ENCODE peak calls at places on chromosome 7, in nine cellular contexts. I, E, V, Z, Q, A, D, H and R are unnamed samples.

GRCh38 chr7:71206183-71206582 is 74.2 kb downstream of the GALNT17 start:
- DNase-seq in I (no peak), E (no peak), V (no peak), Z (no peak), Q (no peak), A (no peak), D (no peak), H (no peak), R (no peak)

GRCh38 chr7:25913574-25914224 is 238.3 kb upstream of the NFE2L3 start:
- DNase-seq in I (peak; percentile 32), E (peak; percentile 47), V (no peak), Z (no peak), Q (no peak), A (no peak), D (no peak), H (no peak), R (no peak)

GRCh38 chr7:137970263-137970975 is 31.5 kb downstream of the CREB3L2 start:
- DNase-seq in I (no peak), E (no peak), V (peak; percentile 67), Z (no peak), Q (no peak), A (peak; percentile 84), D (no peak), H (no peak), R (no peak)

GRCh38 chr7:32905175-32905662 is 13.7 kb upstream of the KBTBD2 start:
- DNase-seq in I (no peak), E (no peak), V (peak; percentile 3), Z (peak; percentile 68), Q (peak; percentile 42), A (peak; percentile 86), D (peak; percentile 32), H (peak; percentile 37), R (peak; percentile 38)

GRCh38 chr7:45223078-45223477 is 65.5 kb downstream of the RAMP3 start:
- DNase-seq in I (no peak), E (no peak), V (no peak), Z (no peak), Q (no peak), A (no peak), D (no peak), H (no peak), R (no peak)

GRCh38 chr7:106737202-106737562 is 76.2 kb upstream of the CCDC71L start:
- DNase-seq in I (no peak), E (no peak), V (peak; percentile 55), Z (no peak), Q (no peak), A (peak; percentile 72), D (peak; percentile 26), H (no peak), R (no peak)

GRCh38 chr7:74228951-74229900 is 19.4 kb downstream of the LAT2 start:
- DNase-seq in I (no peak), E (no peak), V (no peak), Z (no peak), Q (no peak), A (no peak), D (no peak), H (no peak), R (no peak)

GRCh38 chr7:134826105-134826504 is 46.7 kb downstream of the CALD1 start:
- DNase-seq in I (no peak), E (no peak), V (peak; percentile 6), Z (no peak), Q (no peak), A (no peak), D (no peak), H (no peak), R (no peak)

GRCh38 chr7:39650676-39651075 is 27.3 kb downstream of the RALA start:
- DNase-seq in I (no peak), E (no peak), V (peak; percentile 2), Z (no peak), Q (no peak), A (peak; percentile 26), D (no peak), H (no peak), R (no peak)

GRCh38 chr7:139899328-139900020 is 70.4 kb downstream of the TBXAS1 start:
- DNase-seq in I (no peak), E (no peak), V (no peak), Z (no peak), Q (no peak), A (no peak), D (no peak), H (no peak), R (no peak)

GRCh38 chr7:39299695-39300094 is 266.5 kb upstream of the YAE1 start:
- DNase-seq in I (no peak), E (no peak), V (no peak), Z (no peak), Q (no peak), A (no peak), D (no peak), H (no peak), R (no peak)

GRCh38 chr7:158431941-158432347 is 155.7 kb downstream of the PTPRN2 start:
- DNase-seq in I (no peak), E (no peak), V (peak; percentile 77), Z (no peak), Q (peak; percentile 54), A (no peak), D (peak; percentile 100), H (no peak), R (no peak)

GRCh38 chr7:139341776-139342244 is 673 bp downstream of the FMC1 start:
- DNase-seq in I (no peak), E (no peak), V (no peak), Z (no peak), Q (no peak), A (no peak), D (no peak), H (no peak), R (no peak)

GRCh38 chr7:155531686-155532085 is 14.7 kb downstream of the CNPY1 start:
- DNase-seq in I (no peak), E (no peak), V (no peak), Z (no peak), Q (no peak), A (no peak), D (no peak), H (no peak), R (no peak)

GRCh38 chr7:6346581-6346980 is 74.2 kb upstream of the CYTH3 start:
- DNase-seq in I (no peak), E (peak; percentile 8), V (no peak), Z (no peak), Q (no peak), A (no peak), D (no peak), H (no peak), R (no peak)

GRCh38 chr7:30912454-30912985 is 867 bp downstream of the AQP1 start:
- DNase-seq in I (no peak), E (no peak), V (no peak), Z (no peak), Q (no peak), A (no peak), D (no peak), H (no peak), R (no peak)

GRCh38 chr7:21256310-21256877 is 171.5 kb upstream of the SP4 start:
- DNase-seq in I (peak; percentile 62), E (peak; percentile 67), V (no peak), Z (peak; percentile 9), Q (peak; percentile 32), A (peak; percentile 62), D (peak; percentile 36), H (peak; percentile 34), R (peak; percentile 23)

GRCh38 chr7:17713584-17713983 is 226.7 kb downstream of the SNX13 start:
- DNase-seq in I (no peak), E (no peak), V (peak; percentile 13), Z (no peak), Q (no peak), A (no peak), D (no peak), H (no peak), R (no peak)

GRCh38 chr7:52261052-52261451 is 774.4 kb upstream of the POM121L12 start:
- DNase-seq in I (no peak), E (no peak), V (no peak), Z (no peak), Q (no peak), A (no peak), D (no peak), H (no peak), R (no peak)

GRCh38 chr7:1243964-1244416 is 11.3 kb downstream of the UNCX start:
- DNase-seq in I (no peak), E (no peak), V (no peak), Z (no peak), Q (no peak), A (no peak), D (no peak), H (no peak), R (no peak)

GRCh38 chr7:80681272-80681885 is 42.9 kb downstream of the CD36 start:
- DNase-seq in I (peak; percentile 0), E (no peak), V (peak; percentile 29), Z (no peak), Q (peak; percentile 45), A (peak; percentile 42), D (peak; percentile 49), H (no peak), R (no peak)

GRCh38 chr7:151143261-151144015 is 24.1 kb downstream of the GBX1 start:
- DNase-seq in I (no peak), E (no peak), V (no peak), Z (no peak), Q (no peak), A (no peak), D (no peak), H (no peak), R (no peak)

GRCh38 chr7:127581716-127582115 is 3.7 kb downstream of the GCC1 start:
- DNase-seq in I (no peak), E (no peak), V (no peak), Z (no peak), Q (no peak), A (no peak), D (no peak), H (no peak), R (no peak)

GRCh38 chr7:142939226-142939910 is at the start of gene LLCFC1:
- DNase-seq in I (no peak), E (no peak), V (no peak), Z (no peak), Q (peak; percentile 19), A (no peak), D (no peak), H (no peak), R (no peak)

GRCh38 chr7:150800576-150801241 is at the start of gene TMEM176A:
- DNase-seq in I (no peak), E (no peak), V (no peak), Z (no peak), Q (no peak), A (no peak), D (no peak), H (no peak), R (no peak)

GRCh38 chr7:51065766-51066165 is 250.8 kb downstream of the COBL start:
- DNase-seq in I (no peak), E (no peak), V (no peak), Z (no peak), Q (no peak), A (no peak), D (no peak), H (no peak), R (no peak)

GRCh38 chr7:123674399-123675091 is 18.9 kb downstream of the LMOD2 start:
- DNase-seq in I (no peak), E (no peak), V (no peak), Z (no peak), Q (no peak), A (no peak), D (no peak), H (no peak), R (no peak)

GRCh38 chr7:28798233-28798632 is 159.9 kb downstream of the TRIL start:
- DNase-seq in I (no peak), E (no peak), V (no peak), Z (no peak), Q (no peak), A (no peak), D (no peak), H (no peak), R (no peak)

GRCh38 chr7:11427686-11428273 is 404.2 kb downstream of the THSD7A start:
- DNase-seq in I (peak; percentile 43), E (peak; percentile 78), V (peak; percentile 41), Z (no peak), Q (peak; percentile 53), A (peak; percentile 86), D (peak; percentile 68), H (peak; percentile 45), R (peak; percentile 5)

GRCh38 chr7:55177068-55177530 is 158.3 kb downstream of the EGFR start:
- DNase-seq in I (no peak), E (no peak), V (no peak), Z (no peak), Q (no peak), A (no peak), D (no peak), H (no peak), R (no peak)

GRCh38 chr7:34191766-34192550 is 286.6 kb downstream of the BMPER start:
- DNase-seq in I (no peak), E (no peak), V (no peak), Z (no peak), Q (no peak), A (no peak), D (no peak), H (peak; percentile 39), R (no peak)